ENCODE peak calls at places on chromosome 13, in ten cellular contexts. J, A, Y, S, X, O, C, W, M and R are unnamed samples.

GRCh38 chr13:70125693-70126092 is 17.4 kb upstream of the KLHL1 start:
- DNase-seq in Y (no peak), O (no peak), X (no peak), W (no peak), J (no peak), M (no peak), S (no peak), A (no peak), C (no peak), R (no peak)

GRCh38 chr13:20713751-20714150 is 10.3 kb downstream of the IL17D start:
- DNase-seq in M (no peak), A (no peak), C (no peak), X (no peak), O (peak), J (no peak), S (peak), W (no peak), Y (peak), R (no peak)

GRCh38 chr13:110312669-110313031 is 5.6 kb downstream of the COL4A2 start:
- DNase-seq in M (no peak), X (no peak), S (no peak), C (no peak), J (no peak), O (peak), Y (no peak), W (no peak), A (no peak), R (no peak)

GRCh38 chr13:41694902-41695301 is 237.6 kb downstream of the RGCC start:
- DNase-seq in M (peak), C (peak), O (peak), Y (no peak), S (no peak), A (no peak), W (no peak), X (no peak), J (peak), R (peak)

GRCh38 chr13:23159205-23159586 is 21.6 kb upstream of the SGCG start:
- DNase-seq in C (no peak), S (no peak), A (no peak), Y (peak), J (no peak), X (peak), O (peak), W (peak), M (no peak), R (peak)

GRCh38 chr13:79245937-79246574 is 160.0 kb downstream of the RBM26 start:
- DNase-seq in X (no peak), C (no peak), A (no peak), O (no peak), J (no peak), S (no peak), M (no peak), W (no peak), Y (no peak), R (no peak)

GRCh38 chr13:107275312-107275711 is 707.4 kb upstream of the ARGLU1 start:
- DNase-seq in X (no peak), C (no peak), O (no peak), S (no peak), A (no peak), J (no peak), M (no peak), Y (no peak), W (no peak), R (no peak)

GRCh38 chr13:77876176-77876575 is 42.5 kb downstream of the EDNRB start:
- DNase-seq in X (no peak), W (no peak), Y (no peak), A (no peak), O (peak), M (no peak), C (no peak), S (no peak), J (no peak), R (no peak)

GRCh38 chr13:53151692-53152421 is 123.2 kb downstream of the OLFM4 start:
- DNase-seq in O (peak), C (no peak), M (no peak), S (no peak), J (peak), Y (peak), X (peak), A (peak), W (peak), R (peak)

GRCh38 chr13:80630685-80631121 is 289.8 kb upstream of the SPRY2 start:
- DNase-seq in W (no peak), A (no peak), C (no peak), X (no peak), Y (no peak), M (no peak), J (no peak), O (peak), S (no peak), R (no peak)

GRCh38 chr13:99970761-99971575 is 599 bp downstream of the ZIC5 start:
- DNase-seq in Y (no peak), J (no peak), M (no peak), A (no peak), X (no peak), C (no peak), O (no peak), W (no peak), S (peak), R (no peak)

GRCh38 chr13:88345171-88345847 is 674.1 kb downstream of the SLITRK5 start:
- DNase-seq in Y (no peak), C (no peak), X (peak), M (no peak), S (peak), O (no peak), J (no peak), A (no peak), W (no peak), R (no peak)

GRCh38 chr13:106919638-106920037 is 351.7 kb upstream of the ARGLU1 start:
- DNase-seq in J (peak), S (peak), W (no peak), M (no peak), O (no peak), A (no peak), Y (no peak), X (peak), C (no peak), R (no peak)

GRCh38 chr13:44576396-44577235 is 486 bp upstream of the TSC22D1 start:
- DNase-seq in C (no peak), X (peak), A (peak), S (peak), W (peak), J (peak), M (no peak), O (peak), Y (peak), R (peak)

GRCh38 chr13:44876782-44877324 is 112.4 kb downstream of the NUFIP1 start:
- DNase-seq in X (peak), C (no peak), W (no peak), A (no peak), Y (no peak), O (no peak), M (no peak), S (peak), J (no peak), R (no peak)

GRCh38 chr13:23348270-23349126 is 85.0 kb downstream of the SACS start:
- DNase-seq in S (no peak), O (peak), J (no peak), Y (no peak), C (peak), A (no peak), W (no peak), X (no peak), M (no peak), R (no peak)

GRCh38 chr13:32314968-32315254 is 252 bp downstream of the ZAR1L start:
- DNase-seq in M (no peak), S (no peak), J (peak), A (peak), C (no peak), Y (peak), O (peak), W (no peak), X (no peak), R (no peak)

GRCh38 chr13:73090116-73090811 is 31.5 kb downstream of the KLF5 start:
- DNase-seq in X (no peak), M (no peak), O (peak), C (no peak), Y (no peak), W (no peak), S (no peak), J (no peak), A (peak), R (peak)

GRCh38 chr13:21047087-21047486 is 14.3 kb downstream of the LATS2 start:
- DNase-seq in Y (no peak), X (no peak), J (no peak), W (no peak), C (no peak), A (no peak), S (no peak), O (no peak), M (no peak), R (no peak)

GRCh38 chr13:23652909-23653726 is 82.9 kb downstream of the TNFRSF19 start:
- DNase-seq in C (no peak), S (no peak), J (no peak), O (peak), W (no peak), X (no peak), A (no peak), Y (no peak), M (no peak), R (no peak)

GRCh38 chr13:108270442-108270841 is 924 bp downstream of the TNFSF13B start:
- DNase-seq in W (no peak), C (no peak), M (no peak), O (no peak), Y (no peak), J (no peak), S (no peak), A (no peak), X (no peak), R (no peak)

GRCh38 chr13:38350114-38350617 is 515 bp downstream of the UFM1 start:
- DNase-seq in Y (no peak), M (peak), X (peak), S (peak), W (peak), C (peak), J (peak), O (peak), A (peak), R (peak)

GRCh38 chr13:54859827-54860226 is 1831.2 kb downstream of the OLFM4 start:
- DNase-seq in J (no peak), C (no peak), O (no peak), S (no peak), M (no peak), Y (no peak), X (no peak), A (no peak), W (no peak), R (no peak)

GRCh38 chr13:74825949-74826246 is 656.1 kb downstream of the TBC1D4 start:
- DNase-seq in A (no peak), Y (no peak), O (no peak), J (no peak), C (no peak), S (no peak), M (no peak), X (no peak), W (no peak), R (no peak)

GRCh38 chr13:22960827-22961226 is 220.0 kb upstream of the SGCG start:
- DNase-seq in M (no peak), S (peak), Y (peak), J (no peak), W (peak), X (no peak), A (no peak), O (no peak), C (no peak), R (no peak)

DNA sequence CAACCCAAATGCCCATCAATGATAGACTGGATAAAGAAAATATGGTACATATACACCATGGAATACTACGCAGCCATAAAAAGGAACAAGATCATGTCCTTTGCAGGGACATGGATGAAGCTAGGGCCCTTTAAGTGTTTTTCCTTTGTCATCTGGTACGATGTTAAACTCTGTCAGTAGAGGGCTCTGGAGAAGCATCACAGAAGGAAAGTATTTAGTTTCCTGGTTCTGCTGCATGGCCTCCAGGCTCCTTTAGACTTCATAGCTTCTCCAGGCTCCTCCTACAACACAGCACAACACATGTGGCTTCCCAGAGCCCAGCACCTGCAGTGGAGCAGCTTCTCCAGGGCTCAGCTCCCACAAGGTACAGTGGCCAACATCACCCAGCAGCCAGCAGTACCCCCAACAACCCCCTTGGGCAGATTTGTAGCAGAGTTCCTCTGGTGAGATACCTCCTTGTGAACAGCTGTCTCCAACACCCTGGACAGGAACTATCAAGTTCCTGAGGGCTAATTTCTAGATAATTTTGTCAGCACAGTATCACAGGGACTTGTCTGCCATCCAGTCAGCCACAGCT is 63.4 kb downstream of the KCTD12 start:
- DNase-seq in J (peak), O (peak), C (no peak), W (no peak), X (no peak), M (no peak), A (no peak), Y (peak), S (no peak), R (no peak)
- TF ChIP-seq CTCF in J (peak), O (peak), C (no peak), W (no peak), X (no peak), M (peak), A (peak), Y (peak), S (peak), R (no peak)

DNA sequence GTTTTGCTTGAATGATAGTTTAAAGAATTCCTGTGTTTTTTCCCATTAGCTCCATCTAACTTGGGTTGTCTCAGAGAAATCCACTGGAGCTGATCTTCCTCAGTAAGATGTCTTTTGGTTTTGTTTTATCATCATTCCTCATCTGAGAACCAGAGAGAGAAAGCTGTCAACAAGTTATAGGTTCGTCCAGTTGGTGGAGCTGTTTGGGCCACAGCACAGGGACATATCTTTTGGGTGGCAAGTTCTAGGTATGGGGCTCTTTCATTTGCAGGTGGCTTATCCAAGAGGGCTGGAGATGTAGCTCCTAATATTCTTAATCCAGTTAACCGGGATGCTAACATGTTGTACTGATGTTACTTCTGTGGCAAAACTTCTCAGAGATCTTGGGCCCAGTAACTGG is 174.2 kb downstream of the KCNRG start:
- DNase-seq in X (no peak), O (no peak), M (no peak), S (no peak), A (no peak), W (no peak), Y (no peak), C (no peak), J (no peak), R (no peak)
- TF ChIP-seq CTCF in X (no peak), O (no peak), M (no peak), S (no peak), A (no peak), W (no peak), Y (peak), C (no peak), J (peak), R (no peak)

GRCh38 chr13:94972262-94972661 is 259.9 kb upstream of the SOX21 start:
- DNase-seq in C (no peak), J (no peak), Y (no peak), M (no peak), O (no peak), X (no peak), A (no peak), S (no peak), W (no peak), R (no peak)

GRCh38 chr13:94968757-94969086 is 256.4 kb upstream of the SOX21 start:
- DNase-seq in S (no peak), O (no peak), J (no peak), W (no peak), X (no peak), C (no peak), Y (no peak), A (no peak), M (no peak), R (no peak)

GRCh38 chr13:94966380-94966779 is 254.0 kb upstream of the SOX21 start:
- DNase-seq in A (no peak), X (no peak), M (no peak), O (peak), J (no peak), C (no peak), Y (no peak), W (no peak), S (no peak), R (no peak)

GRCh38 chr13:94967183-94968039 is 255.1 kb upstream of the SOX21 start:
- DNase-seq in Y (peak), O (peak), M (no peak), A (peak), C (no peak), W (peak), J (no peak), S (peak), X (peak), R (peak)

GRCh38 chr13:94968040-94968756 is 255.9 kb upstream of the SOX21 start:
- DNase-seq in X (peak), O (peak), J (no peak), M (no peak), S (peak), A (no peak), Y (peak), C (no peak), W (peak), R (no peak)
- TF ChIP-seq CTCF in X (no peak), O (no peak), J (no peak), M (no peak), S (no peak), A (no peak), Y (no peak), C (no peak), W (no peak), R (no peak)

GRCh38 chr13:30256713-30257432 is 50.5 kb downstream of the KATNAL1 start:
- DNase-seq in S (no peak), J (peak), O (peak), M (no peak), W (no peak), A (no peak), X (no peak), C (no peak), Y (no peak), R (no peak)
- TF ChIP-seq CTCF in S (no peak), J (peak), O (peak), M (no peak), W (no peak), A (no peak), X (no peak), C (no peak), Y (no peak), R (no peak)

GRCh38 chr13:36776175-36776574 is 42.8 kb upstream of the RFXAP start:
- DNase-seq in C (no peak), S (no peak), J (no peak), W (no peak), A (no peak), M (no peak), O (no peak), Y (no peak), X (no peak), R (no peak)
- TF ChIP-seq CTCF in C (no peak), S (no peak), J (no peak), W (no peak), A (no peak), M (no peak), O (no peak), Y (no peak), X (no peak), R (no peak)

GRCh38 chr13:111573801-111574200 is 253.4 kb downstream of the TEX29 start:
- DNase-seq in J (no peak), Y (no peak), M (no peak), A (no peak), X (no peak), W (no peak), C (no peak), O (no peak), S (no peak), R (no peak)

GRCh38 chr13:111577429-111577828 is 257.0 kb downstream of the TEX29 start:
- DNase-seq in S (no peak), A (no peak), C (no peak), X (no peak), W (no peak), Y (no peak), J (no peak), M (no peak), O (no peak), R (no peak)

GRCh38 chr13:111575719-111576118 is 255.3 kb downstream of the TEX29 start:
- DNase-seq in W (no peak), J (no peak), X (no peak), O (no peak), S (no peak), M (no peak), Y (no peak), C (no peak), A (no peak), R (no peak)

GRCh38 chr13:111573362-111573761 is 252.9 kb downstream of the TEX29 start:
- DNase-seq in A (no peak), Y (no peak), X (no peak), C (no peak), J (no peak), M (no peak), W (no peak), S (no peak), O (no peak), R (no peak)

DNA sequence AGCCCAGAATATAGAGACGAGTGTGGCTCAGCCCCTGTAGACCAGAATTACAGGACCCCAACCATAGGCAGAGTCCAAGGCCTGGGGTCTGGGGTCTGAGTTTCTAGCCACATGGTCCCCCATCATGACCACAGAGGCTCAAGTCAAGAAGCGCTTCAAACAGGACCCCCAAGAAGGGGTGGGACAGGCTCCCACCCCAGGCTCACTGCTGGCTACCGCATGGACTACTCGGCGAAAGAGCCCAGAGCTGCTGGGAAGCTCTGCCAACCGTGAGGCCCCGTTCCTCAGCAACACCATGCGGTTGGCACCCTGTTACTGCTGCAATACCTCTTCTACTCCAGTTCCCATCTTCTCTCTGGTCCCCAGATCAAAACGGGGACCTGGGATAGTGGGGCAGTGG is 254.8 kb downstream of the TEX29 start:
- DNase-seq in A (no peak), Y (no peak), W (no peak), J (no peak), C (no peak), O (no peak), S (no peak), X (no peak), M (no peak), R (no peak)
- TF ChIP-seq CTCF in A (no peak), Y (no peak), W (no peak), J (no peak), C (no peak), O (no peak), S (no peak), X (no peak), M (no peak), R (no peak)